ENCODE peak calls at places on chromosomes 3 and 15, in nine cellular contexts. N is left ventricle myocardium inferior; C is kidney; B is CD4-positive, CD25-positive, alpha-beta regulatory T cell; J is CD8-positive, alpha-beta T cell; L is A549; M is IMR-90; V is BE2C; O is Peyer's patch. H is an unnamed sample. For H3K4me1, the result is how much of the 10 kb centered on the place peaks cover.

GRCh38 chr3:89521328-89521727 is 413.9 kb downstream of the EPHA3 start:
- DNase-seq in M (peak), L (no peak), N (no peak), O (no peak), J (no peak), C (no peak), V (no peak), B (no peak), H (no peak)

GRCh38 chr3:112334709-112335108 is 1.8 kb downstream of the CD200 start:
- DNase-seq in V (no peak), B (no peak), M (no peak), N (no peak), C (no peak), L (no peak), O (no peak), J (no peak), H (no peak)

GRCh38 chr3:102796856-102797255 is 362.0 kb downstream of the ZPLD1 start:
- DNase-seq in V (no peak), N (no peak), B (no peak), J (no peak), L (no peak), O (no peak), C (no peak), M (no peak), H (no peak)

GRCh38 chr3:33884204-33884561 is 85.8 kb downstream of the PDCD6IP start:
- DNase-seq in N (peak), B (no peak), C (no peak), M (no peak), L (peak), J (no peak), V (no peak), O (no peak), H (no peak)

GRCh38 chr3:66808891-66809578 is 189.1 kb upstream of the KBTBD8 start:
- DNase-seq in C (no peak), V (no peak), N (no peak), L (no peak), B (no peak), J (no peak), O (no peak), M (no peak), H (no peak)

GRCh38 chr3:60756231-60756630 is 495.0 kb downstream of the FHIT start:
- DNase-seq in M (no peak), J (no peak), N (no peak), V (no peak), B (no peak), L (no peak), C (no peak), O (no peak), H (no peak)

GRCh38 chr3:41681479-41681878 is 280.4 kb downstream of the ULK4 start:
- DNase-seq in N (no peak), J (no peak), V (no peak), C (no peak), B (no peak), L (peak), M (peak), O (no peak), H (no peak)

GRCh38 chr3:27360113-27361078 is 8.8 kb downstream of the NEK10 start:
- DNase-seq in C (no peak), L (peak), B (no peak), J (no peak), V (no peak), M (peak), N (no peak), O (peak), H (no peak)

GRCh38 chr15:73870700-73871408 is 2.5 kb upstream of the TBC1D21 start:
- DNase-seq in O (peak), V (no peak), L (peak), N (peak), J (no peak), B (no peak), M (peak), C (no peak), H (peak)

GRCh38 chr3:127053450-127053849 is 70.5 kb downstream of the PLXNA1 start:
- DNase-seq in J (no peak), L (no peak), C (peak), O (no peak), V (no peak), M (no peak), B (no peak), N (peak), H (peak)

GRCh38 chr3:53693441-53693840 is 152.8 kb downstream of the CHDH start:
- DNase-seq in L (no peak), B (no peak), C (no peak), V (no peak), J (no peak), N (no peak), O (no peak), M (no peak), H (no peak)

GRCh38 chr3:3071136-3071535 is 39.0 kb downstream of the IL5RA start:
- DNase-seq in C (no peak), V (no peak), M (no peak), L (no peak), O (no peak), J (no peak), N (no peak), B (no peak), H (no peak)

GRCh38 chr3:128399221-128399915 is 67.3 kb downstream of the DNAJB8 start:
- DNase-seq in V (peak), L (no peak), C (no peak), J (no peak), M (no peak), N (no peak), O (no peak), B (no peak), H (no peak)

GRCh38 chr3:25293736-25294135 is 134.3 kb upstream of the RARB start:
- DNase-seq in N (no peak), O (no peak), L (peak), B (no peak), V (no peak), M (no peak), J (no peak), C (no peak), H (no peak)

GRCh38 chr15:101469520-101470288 is 19.8 kb downstream of the PCSK6 start:
- DNase-seq in O (peak), C (no peak), J (no peak), M (no peak), V (no peak), N (no peak), B (no peak), L (no peak), H (no peak)

GRCh38 chr3:146511402-146512134 is 32.8 kb downstream of the PLSCR1 start:
- DNase-seq in O (no peak), N (no peak), B (no peak), J (no peak), C (no peak), V (no peak), L (no peak), M (no peak), H (no peak)

DNA sequence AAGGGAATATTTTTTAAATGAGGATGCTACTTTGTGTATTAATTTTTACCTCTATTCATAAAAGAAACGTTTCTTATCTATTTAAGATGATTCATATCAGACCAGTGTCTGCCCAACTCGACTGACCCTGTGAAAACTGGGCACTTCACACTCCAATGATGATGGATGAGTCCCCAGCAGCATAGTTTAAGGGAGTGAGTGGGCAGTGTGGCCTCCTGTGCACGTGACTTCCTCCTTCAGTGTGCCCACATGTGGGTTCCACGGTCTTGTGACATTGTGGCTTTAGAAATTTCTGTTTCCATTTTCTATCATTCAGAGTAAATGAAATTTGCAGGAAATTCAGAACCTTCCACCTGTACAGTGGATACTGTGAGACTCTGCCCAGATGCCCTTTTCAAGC is 10.7 kb downstream of the CCR5AS start:
- DNase-seq in V (no peak), O (peak), C (no peak), L (no peak), M (no peak), N (no peak), J (no peak), B (no peak), H (no peak)
- H3K4me3 ChIP-seq in V (no peak), O (no peak), C (no peak), L (no peak), M (no peak), N (no peak), J (no peak), B (no peak), H (no peak)

GRCh38 chr3:152818027-152818426 is 16.9 kb upstream of the P2RY1 start:
- DNase-seq in N (no peak), M (no peak), C (no peak), J (no peak), L (no peak), B (no peak), O (no peak), V (no peak), H (no peak)
- H3K4me1 ChIP-seq in N (under half), M (under half), C (under half), J (under half), L (under half), B (under half), O (under half), V (under half), H (under half)

GRCh38 chr15:44489464-44489863 is 47.5 kb upstream of the EIF3J start:
- DNase-seq in O (no peak), B (no peak), C (no peak), V (no peak), N (no peak), L (peak), J (no peak), M (peak), H (no peak)

GRCh38 chr15:44492672-44493071 is 44.3 kb upstream of the EIF3J start:
- DNase-seq in C (no peak), O (no peak), V (no peak), J (no peak), B (no peak), L (no peak), M (no peak), N (no peak), H (no peak)

GRCh38 chr15:44490628-44491027 is 46.3 kb upstream of the EIF3J start:
- DNase-seq in N (no peak), M (peak), O (no peak), V (no peak), C (no peak), J (no peak), B (no peak), L (no peak), H (no peak)

GRCh38 chr15:44495562-44495961 is 41.4 kb upstream of the EIF3J start:
- DNase-seq in N (no peak), V (no peak), O (no peak), M (no peak), B (no peak), C (no peak), J (no peak), L (no peak), H (no peak)

DNA sequence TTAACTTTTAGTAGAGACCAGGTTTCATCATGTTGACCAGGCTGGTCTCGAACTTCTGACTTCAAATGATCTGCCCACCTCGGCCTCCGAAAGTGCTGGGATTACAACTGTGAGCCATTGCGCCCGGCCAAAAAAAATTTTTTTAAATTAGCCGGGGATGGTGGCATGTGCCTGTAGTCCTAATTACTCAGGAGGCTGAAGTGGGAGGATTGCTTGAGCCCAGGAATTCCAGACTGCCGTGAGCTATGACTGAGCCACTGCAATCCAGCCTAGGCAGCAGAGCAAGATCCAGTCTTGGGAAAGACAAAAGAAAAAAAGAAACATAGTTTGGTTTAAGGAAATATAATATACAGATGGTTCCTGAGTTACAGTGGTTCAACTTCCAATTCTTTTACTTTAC is 44.9 kb upstream of the EIF3J start:
- DNase-seq in L (no peak), N (no peak), V (no peak), J (no peak), O (no peak), C (no peak), B (no peak), M (no peak), H (no peak)
- H3K4me3 ChIP-seq in L (no peak), N (no peak), V (no peak), J (no peak), O (no peak), C (no peak), B (no peak), M (no peak), H (no peak)

GRCh38 chr15:64847876-64848716 is 6.4 kb downstream of the PLEKHO2 start:
- DNase-seq in L (no peak), M (peak), N (no peak), J (no peak), V (no peak), C (peak), B (no peak), O (no peak), H (no peak)

GRCh38 chr15:64854526-64854925 is 12.8 kb downstream of the PLEKHO2 start:
- DNase-seq in B (no peak), N (no peak), C (peak), J (no peak), L (no peak), V (peak), O (no peak), M (no peak), H (no peak)

GRCh38 chr15:64854041-64854440 is 12.3 kb downstream of the PLEKHO2 start:
- DNase-seq in B (no peak), O (no peak), M (no peak), L (no peak), V (no peak), C (peak), J (no peak), N (no peak), H (no peak)

GRCh38 chr15:64850778-64851502 is 9.2 kb downstream of the PLEKHO2 start:
- DNase-seq in J (no peak), V (no peak), B (no peak), L (no peak), N (no peak), C (peak), O (no peak), M (no peak), H (no peak)

GRCh38 chr15:64851503-64851840 is 9.8 kb downstream of the PLEKHO2 start:
- DNase-seq in V (no peak), B (no peak), J (no peak), O (peak), L (no peak), N (no peak), M (peak), C (peak), H (no peak)
- H3K4me1 ChIP-seq in V (under half), B (under half), J (under half), O (under half), L (under half), N (half or more), M (half or more), C (under half), H (under half)

DNA sequence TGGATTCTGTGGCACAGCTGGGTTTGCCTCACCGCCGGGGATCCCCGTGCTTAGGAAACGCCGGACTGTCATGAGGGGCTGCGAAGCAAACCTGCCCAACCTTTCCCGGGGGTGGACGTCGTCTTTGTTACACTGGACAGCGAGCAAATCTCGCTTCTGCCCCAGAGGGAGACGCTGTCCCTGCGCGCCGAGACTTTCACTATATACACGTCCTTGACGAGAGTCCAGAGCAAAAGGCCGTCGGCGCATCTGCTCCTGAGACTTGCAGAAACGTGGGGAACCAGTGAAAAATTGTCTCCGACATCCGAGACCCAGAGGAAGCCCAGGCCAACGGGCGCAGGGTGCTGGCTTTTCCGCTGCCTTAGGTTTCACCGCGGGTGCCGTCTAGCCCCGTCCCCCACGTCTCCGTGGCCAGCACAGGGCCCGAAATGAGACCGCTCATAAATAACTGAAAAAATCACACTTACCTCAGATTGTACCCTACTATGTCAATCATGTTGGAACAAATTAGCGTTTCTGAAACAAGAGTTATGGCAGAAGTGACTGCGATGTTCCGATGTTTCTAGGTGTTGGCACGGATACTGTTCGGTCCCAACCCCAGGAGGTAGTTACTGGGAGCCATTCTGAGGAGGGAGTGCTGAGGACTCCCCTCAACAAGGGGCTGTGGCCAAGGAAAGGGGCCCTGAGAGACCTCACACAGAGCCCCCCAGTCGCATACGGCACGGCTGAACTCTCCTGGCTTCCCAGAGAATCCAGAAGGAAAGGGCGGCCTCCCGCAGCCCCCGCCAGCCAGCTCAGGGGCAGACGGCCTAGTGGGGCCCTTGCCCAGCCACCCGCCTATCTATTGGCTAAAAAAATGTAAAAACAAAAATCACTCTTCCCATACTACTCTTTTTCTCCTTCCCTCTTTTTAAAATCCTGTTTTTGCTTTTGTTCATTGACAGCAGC is 14.4 kb upstream of the MUC4 start:
- DNase-seq in V (no peak), C (no peak), O (no peak), M (no peak), J (no peak), B (no peak), L (no peak), N (no peak), H (no peak)
- H3K4me3 ChIP-seq in V (no peak), C (no peak), O (no peak), M (no peak), J (no peak), B (no peak), L (no peak), N (no peak), H (no peak)